ENCODE peak calls at places on chromosome 18, in five cellular contexts. E is BE2C; N is effector memory CD4-positive, alpha-beta T cell; Q is pancreas; F is mesenchymal stem cell. K is an unnamed sample. For H3K9me3, the result is how much of the 10 kb centered on the place peaks cover.

GRCh38 chr18:8480506-8481328 is 128.5 kb upstream of the RAB12 start:
- DNase-seq in E (peak), Q (peak), F (peak), N (no peak), K (no peak)

GRCh38 chr18:2535419-2535910 is 35.8 kb downstream of the METTL4 start:
- DNase-seq in E (no peak), N (no peak), F (no peak), Q (no peak), K (no peak)

GRCh38 chr18:64244571-64244970 is 95.7 kb upstream of the LINC00305 start:
- DNase-seq in Q (no peak), F (no peak), E (peak), N (no peak), K (no peak)

GRCh38 chr18:62669225-62669624 is 46.1 kb upstream of the PHLPP1 start:
- DNase-seq in F (no peak), E (no peak), N (no peak), Q (no peak), K (no peak)

GRCh38 chr18:63505566-63506335 is 29.0 kb downstream of the SERPINB5 start:
- DNase-seq in Q (no peak), F (peak), N (no peak), E (peak), K (no peak)

GRCh38 chr18:10232062-10232461 is 222.4 kb upstream of the APCDD1 start:
- DNase-seq in F (no peak), E (no peak), N (no peak), Q (no peak), K (no peak)

GRCh38 chr18:56575819-56576663 is 62.4 kb downstream of the TXNL1 start:
- DNase-seq in N (no peak), F (peak), E (peak), Q (no peak), K (no peak)

GRCh38 chr18:8609711-8610441 is 639 bp downstream of the RAB12 start:
- DNase-seq in F (peak), N (peak), E (peak), Q (peak), K (no peak)

GRCh38 chr18:59516356-59517155 is 157.5 kb upstream of the LMAN1 start:
- DNase-seq in N (no peak), F (peak), Q (peak), E (peak), K (no peak)

GRCh38 chr18:69257861-69258458 is 142.7 kb upstream of the DOK6 start:
- DNase-seq in F (peak), E (no peak), N (no peak), Q (no peak), K (no peak)

GRCh38 chr18:58922995-58923394 is 58.3 kb downstream of the ZNF532 start:
- DNase-seq in N (no peak), F (no peak), Q (no peak), E (no peak), K (no peak)

GRCh38 chr18:46067431-46068007 is 4.5 kb downstream of the PSTPIP2 start:
- DNase-seq in N (no peak), E (no peak), F (peak), Q (peak), K (no peak)

GRCh38 chr18:49227456-49227855 is 233.0 kb downstream of the DYM start:
- DNase-seq in E (no peak), F (no peak), Q (no peak), N (peak), K (no peak)

GRCh38 chr18:72075040-72075439 is 469.1 kb downstream of the CBLN2 start:
- DNase-seq in Q (peak), N (no peak), E (no peak), F (no peak), K (no peak)

GRCh38 chr18:48328473-48329205 is 80.5 kb downstream of the ZBTB7C start:
- DNase-seq in F (peak), N (no peak), E (no peak), Q (no peak), K (no peak)

GRCh38 chr18:12860530-12860929 is 23.5 kb downstream of the PTPN2 start:
- DNase-seq in F (no peak), N (no peak), E (no peak), Q (no peak), K (no peak)

GRCh38 chr18:79794851-79795250 is 2.9 kb upstream of the KCNG2 start:
- DNase-seq in F (no peak), N (no peak), Q (no peak), E (no peak), K (no peak)

GRCh38 chr18:78564030-78564429 is 415.6 kb upstream of the SALL3 start:
- DNase-seq in F (no peak), E (no peak), Q (no peak), N (no peak), K (no peak)
- H3K9me3 ChIP-seq in F (under half), E (under half), Q (under half), N (under half), K (under half)

GRCh38 chr18:43029414-43029813 is 86.1 kb downstream of the RIT2 start:
- DNase-seq in F (no peak), N (no peak), E (no peak), Q (no peak), K (no peak)
- H3K9me3 ChIP-seq in F (under half), N (under half), E (under half), Q (under half), K (under half)

GRCh38 chr18:50558948-50559749 is 738 bp upstream of the MAPK4 start:
- DNase-seq in Q (peak), E (no peak), N (no peak), F (no peak), K (no peak)
- H3K9me3 ChIP-seq in Q (under half), E (under half), N (under half), F (under half), K (under half)

GRCh38 chr18:23943104-23943503 is 71.5 kb upstream of the TTC39C start:
- DNase-seq in N (no peak), E (no peak), F (no peak), Q (no peak), K (no peak)
- H3K9me3 ChIP-seq in N (under half), E (under half), F (under half), Q (under half), K (under half)

DNA sequence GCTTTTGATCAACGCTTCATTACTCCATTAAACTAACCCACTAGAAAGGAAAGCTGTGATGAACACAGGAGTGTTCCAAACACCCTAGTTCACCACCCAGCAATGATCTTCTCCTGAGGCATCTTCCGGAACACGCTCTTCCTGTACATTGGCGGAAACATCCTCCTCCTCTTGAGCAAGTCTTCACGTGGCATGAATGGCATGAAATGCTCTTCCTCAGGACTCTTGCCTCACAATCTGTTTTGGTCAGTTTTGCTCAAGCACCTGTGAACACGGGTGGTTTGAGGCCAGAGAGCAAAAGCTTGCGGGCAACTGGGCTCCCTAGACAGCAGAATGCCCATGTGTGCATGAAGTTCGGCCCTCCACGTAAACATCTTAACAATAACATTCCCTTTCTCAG is 734.2 kb upstream of the SALL3 start:
- DNase-seq in N (no peak), Q (no peak), E (no peak), F (no peak), K (no peak)
- H3K9me3 ChIP-seq in N (under half), Q (under half), E (under half), F (under half), K (under half)

DNA sequence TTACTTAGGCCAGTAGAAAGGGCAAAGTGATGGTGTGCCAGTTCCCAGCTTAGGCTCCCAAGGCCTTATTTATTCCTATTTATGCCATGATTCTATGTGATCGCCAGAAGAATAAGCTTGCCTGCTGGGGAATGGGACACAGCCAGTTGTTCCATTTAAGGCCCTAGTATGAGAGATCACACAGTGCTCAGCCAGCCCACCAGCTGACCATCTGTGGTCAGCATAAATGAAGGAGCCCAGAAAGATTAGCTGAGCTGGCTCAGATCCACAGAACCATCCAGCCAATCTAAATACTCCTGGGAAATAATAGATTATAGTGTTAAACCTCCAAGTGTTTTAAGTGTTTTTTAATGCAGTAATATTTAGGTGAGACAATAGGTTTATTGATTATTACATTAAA is 12.6 kb upstream of the L3MBTL4 start:
- DNase-seq in E (no peak), N (no peak), Q (no peak), F (no peak), K (no peak)
- H3K9me3 ChIP-seq in E (under half), N (under half), Q (under half), F (under half), K (under half)

GRCh38 chr18:61578846-61579245 is 245.6 kb downstream of the CDH20 start:
- DNase-seq in E (no peak), N (no peak), Q (no peak), F (no peak), K (no peak)

GRCh38 chr18:61579581-61579980 is 246.4 kb downstream of the CDH20 start:
- DNase-seq in N (no peak), E (no peak), Q (no peak), F (peak), K (no peak)

GRCh38 chr18:61581578-61582204 is 248.5 kb downstream of the CDH20 start:
- DNase-seq in Q (peak), N (peak), E (peak), F (peak), K (peak)

GRCh38 chr18:61582205-61582710 is 249.0 kb downstream of the CDH20 start:
- DNase-seq in N (no peak), F (no peak), Q (no peak), E (no peak), K (no peak)

GRCh38 chr18:61580061-61580460 is 246.8 kb downstream of the CDH20 start:
- DNase-seq in F (peak), N (no peak), E (no peak), Q (no peak), K (no peak)
- H3K9me3 ChIP-seq in F (under half), N (under half), E (under half), Q (under half), K (under half)

GRCh38 chr18:35306588-35307250 is 16.7 kb upstream of the ZSCAN30 start:
- DNase-seq in Q (no peak), F (peak), E (no peak), N (no peak), K (no peak)

DNA sequence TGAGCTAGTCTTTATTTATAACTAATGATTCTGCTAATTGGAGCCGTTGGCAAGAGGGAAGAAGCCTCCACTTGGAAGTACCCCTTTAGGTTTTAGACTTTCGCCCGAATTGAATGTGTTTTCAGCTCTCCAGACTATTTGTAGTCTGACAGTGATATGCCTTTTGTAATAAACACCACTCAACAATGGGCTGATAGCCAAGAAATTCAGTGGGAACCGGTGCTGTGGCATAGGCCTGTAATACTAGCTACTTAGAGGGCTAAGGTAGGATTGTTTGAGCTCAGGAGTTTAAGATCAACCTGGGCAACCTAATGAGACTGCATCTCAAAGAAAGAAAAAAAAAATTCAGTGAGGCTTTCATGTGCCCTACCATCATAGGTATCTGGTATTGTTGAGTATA is 13.6 kb upstream of the ZSCAN30 start:
- DNase-seq in F (no peak), N (no peak), Q (no peak), E (no peak), K (no peak)
- H3K9me3 ChIP-seq in F (half or more), N (half or more), Q (under half), E (under half), K (under half)